ENCODE peak calls at places on chromosomes 12 and 14, in seven cellular contexts. One of them, this sample, is unnamed.

GRCh38 chr12:59677857-59678256 is 82.0 kb downstream of the SLC16A7 start:
- DNase-seq in WTC11: no peak
- DNase-seq in HepG2: no peak
- DNase-seq in A549: no peak
- DNase-seq in GM12878: no peak
- DNase-seq in SK-N-SH: no peak
- DNase-seq in endothelial cell of umbilical vein: no peak
- DNase-seq in this sample: no peak

GRCh38 chr12:71558445-71558844 is 105.2 kb downstream of the ZFC3H1 start:
- DNase-seq in endothelial cell of umbilical vein: no peak
- DNase-seq in HepG2: no peak
- DNase-seq in GM12878: no peak
- DNase-seq in A549: no peak
- DNase-seq in SK-N-SH: peak
- DNase-seq in WTC11: no peak
- DNase-seq in this sample: no peak

GRCh38 chr12:123095074-123095694 is 55.7 kb downstream of the PITPNM2 start:
- DNase-seq in SK-N-SH: no peak
- DNase-seq in HepG2: no peak
- DNase-seq in WTC11: no peak
- DNase-seq in A549: no peak
- DNase-seq in endothelial cell of umbilical vein: no peak
- DNase-seq in GM12878: no peak
- DNase-seq in this sample: no peak

GRCh38 chr14:73759183-73759713 is 45.1 kb upstream of the PNMA1 start:
- DNase-seq in GM12878: no peak
- DNase-seq in HepG2: no peak
- DNase-seq in endothelial cell of umbilical vein: peak
- DNase-seq in WTC11: no peak
- DNase-seq in A549: no peak
- DNase-seq in SK-N-SH: peak
- DNase-seq in this sample: peak

GRCh38 chr14:68065322-68065721 is 245.7 kb downstream of the RAD51B start:
- DNase-seq in HepG2: no peak
- DNase-seq in GM12878: no peak
- DNase-seq in A549: no peak
- DNase-seq in SK-N-SH: no peak
- DNase-seq in WTC11: no peak
- DNase-seq in endothelial cell of umbilical vein: no peak
- DNase-seq in this sample: no peak

GRCh38 chr12:93020225-93020997 is 91.3 kb upstream of the EEA1 start:
- DNase-seq in A549: no peak
- DNase-seq in SK-N-SH: no peak
- DNase-seq in WTC11: no peak
- DNase-seq in GM12878: no peak
- DNase-seq in HepG2: peak
- DNase-seq in endothelial cell of umbilical vein: peak
- DNase-seq in this sample: no peak

GRCh38 chr12:113683566-113683965 is 211.9 kb upstream of the LHX5 start:
- DNase-seq in A549: no peak
- DNase-seq in WTC11: no peak
- DNase-seq in HepG2: no peak
- DNase-seq in endothelial cell of umbilical vein: no peak
- DNase-seq in GM12878: no peak
- DNase-seq in SK-N-SH: no peak
- DNase-seq in this sample: no peak

GRCh38 chr14:100736269-100737180 is 9.8 kb downstream of the DLK1 start:
- DNase-seq in HepG2: no peak
- DNase-seq in SK-N-SH: peak
- DNase-seq in WTC11: no peak
- DNase-seq in GM12878: no peak
- DNase-seq in endothelial cell of umbilical vein: no peak
- DNase-seq in A549: no peak
- DNase-seq in this sample: no peak

GRCh38 chr12:52125499-52125900 is 46.0 kb downstream of the SMIM41 start:
- DNase-seq in WTC11: peak
- DNase-seq in endothelial cell of umbilical vein: no peak
- DNase-seq in SK-N-SH: peak
- DNase-seq in GM12878: no peak
- DNase-seq in HepG2: no peak
- DNase-seq in A549: no peak
- DNase-seq in this sample: no peak

GRCh38 chr12:55875704-55876103 is 33.0 kb upstream of the MMP19 start:
- DNase-seq in WTC11: no peak
- DNase-seq in GM12878: no peak
- DNase-seq in A549: no peak
- DNase-seq in SK-N-SH: no peak
- DNase-seq in endothelial cell of umbilical vein: no peak
- DNase-seq in HepG2: no peak
- DNase-seq in this sample: no peak

GRCh38 chr14:96055753-96056508 is 16.8 kb downstream of the C14orf132 start:
- DNase-seq in WTC11: no peak
- DNase-seq in A549: no peak
- DNase-seq in GM12878: no peak
- DNase-seq in endothelial cell of umbilical vein: no peak
- DNase-seq in HepG2: no peak
- DNase-seq in SK-N-SH: no peak
- DNase-seq in this sample: no peak

GRCh38 chr14:64060648-64061096 is 207.9 kb downstream of the SYNE2 start:
- DNase-seq in A549: peak
- DNase-seq in GM12878: no peak
- DNase-seq in endothelial cell of umbilical vein: peak
- DNase-seq in HepG2: peak
- DNase-seq in SK-N-SH: no peak
- DNase-seq in WTC11: peak
- DNase-seq in this sample: peak

GRCh38 chr14:37787879-37788494 is 192.6 kb downstream of the TTC6 start:
- DNase-seq in GM12878: no peak
- DNase-seq in SK-N-SH: no peak
- DNase-seq in HepG2: peak
- DNase-seq in endothelial cell of umbilical vein: no peak
- DNase-seq in A549: no peak
- DNase-seq in WTC11: no peak
- DNase-seq in this sample: no peak

GRCh38 chr12:106149096-106149784 is 10.5 kb upstream of the NUAK1 start:
- DNase-seq in GM12878: no peak
- DNase-seq in A549: peak
- DNase-seq in SK-N-SH: no peak
- DNase-seq in HepG2: no peak
- DNase-seq in WTC11: no peak
- DNase-seq in endothelial cell of umbilical vein: peak
- DNase-seq in this sample: peak

GRCh38 chr14:99654235-99655000 is 9.5 kb downstream of the HHIPL1 start:
- DNase-seq in WTC11: no peak
- DNase-seq in endothelial cell of umbilical vein: no peak
- DNase-seq in GM12878: no peak
- DNase-seq in A549: peak
- DNase-seq in SK-N-SH: no peak
- DNase-seq in HepG2: no peak
- DNase-seq in this sample: no peak

GRCh38 chr14:98186140-98186539 is 1085.9 kb downstream of the BCL11B start:
- DNase-seq in SK-N-SH: no peak
- DNase-seq in A549: no peak
- DNase-seq in WTC11: no peak
- DNase-seq in HepG2: no peak
- DNase-seq in GM12878: no peak
- DNase-seq in endothelial cell of umbilical vein: no peak
- DNase-seq in this sample: no peak

GRCh38 chr12:79373896-79374499 is 316.8 kb downstream of the PAWR start:
- DNase-seq in SK-N-SH: peak
- DNase-seq in WTC11: peak
- DNase-seq in HepG2: peak
- DNase-seq in GM12878: no peak
- DNase-seq in A549: peak
- DNase-seq in endothelial cell of umbilical vein: peak
- DNase-seq in this sample: peak

GRCh38 chr14:99401196-99401595 is 79.5 kb downstream of the SETD3 start:
- DNase-seq in A549: no peak
- DNase-seq in WTC11: no peak
- DNase-seq in GM12878: no peak
- DNase-seq in SK-N-SH: no peak
- DNase-seq in endothelial cell of umbilical vein: no peak
- DNase-seq in HepG2: no peak
- DNase-seq in this sample: no peak

GRCh38 chr12:79402626-79403025 is 288.1 kb downstream of the PAWR start:
- DNase-seq in GM12878: no peak
- DNase-seq in endothelial cell of umbilical vein: no peak
- DNase-seq in A549: no peak
- DNase-seq in HepG2: no peak
- DNase-seq in SK-N-SH: no peak
- DNase-seq in WTC11: no peak
- DNase-seq in this sample: no peak

DNA sequence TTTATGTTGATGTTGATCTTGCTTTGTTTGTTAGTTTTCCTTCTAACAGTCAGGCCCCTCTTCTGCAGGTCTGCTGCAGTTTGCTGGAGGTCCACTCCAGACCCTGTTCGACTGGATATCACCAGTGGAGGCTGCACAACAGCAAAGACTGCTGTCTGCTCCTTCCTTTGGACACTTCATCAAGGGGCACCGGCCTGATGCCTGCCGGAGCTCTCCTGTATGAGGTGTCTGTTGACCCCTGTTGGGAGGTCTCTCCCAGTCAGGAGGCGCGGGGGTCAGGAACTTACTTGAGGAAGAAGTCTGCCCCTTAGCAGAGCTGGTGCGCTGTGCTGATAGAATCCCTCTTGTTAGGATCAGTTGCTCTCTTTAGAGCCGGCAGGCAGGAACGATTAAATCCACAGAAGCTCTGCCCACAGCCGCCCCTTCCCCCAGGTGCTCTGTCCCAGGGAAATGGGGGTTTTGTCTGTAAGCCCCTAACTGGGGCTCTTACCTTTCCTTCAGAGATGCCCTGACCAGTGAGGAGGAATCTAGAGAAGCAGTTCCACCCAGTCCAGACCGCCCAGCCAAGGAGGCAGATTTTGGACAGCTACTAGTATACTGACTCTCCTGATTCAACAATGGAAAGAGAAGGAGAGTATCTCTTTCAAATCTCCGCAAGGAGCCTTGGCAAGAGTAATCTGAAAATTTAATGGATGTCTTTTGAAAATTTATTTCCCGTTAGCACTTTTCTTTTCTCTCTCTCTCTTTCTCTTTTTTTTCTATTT is 25.2 kb downstream of the MIA2 start:
- DNase-seq in SK-N-SH: no peak
- DNase-seq in WTC11: no peak
- DNase-seq in HepG2: no peak
- DNase-seq in endothelial cell of umbilical vein: no peak
- DNase-seq in GM12878: no peak
- DNase-seq in A549: no peak
- DNase-seq in this sample: no peak
- TF ChIP-seq MAX in SK-N-SH: no peak
- TF ChIP-seq MAX in WTC11: no peak
- TF ChIP-seq MAX in HepG2: no peak
- TF ChIP-seq MAX in endothelial cell of umbilical vein: no peak
- TF ChIP-seq MAX in GM12878: no peak
- TF ChIP-seq MAX in A549: no peak
- TF ChIP-seq MAX in this sample: no peak

GRCh38 chr12:78101946-78102635 is 271.4 kb downstream of the NAV3 start:
- DNase-seq in HepG2: no peak
- DNase-seq in WTC11: peak
- DNase-seq in GM12878: no peak
- DNase-seq in A549: no peak
- DNase-seq in SK-N-SH: no peak
- DNase-seq in endothelial cell of umbilical vein: no peak
- DNase-seq in this sample: no peak
- TF ChIP-seq CTCF in HepG2: no peak
- TF ChIP-seq CTCF in WTC11: no peak
- TF ChIP-seq CTCF in GM12878: no peak
- TF ChIP-seq CTCF in A549: no peak
- TF ChIP-seq CTCF in SK-N-SH: no peak
- TF ChIP-seq CTCF in endothelial cell of umbilical vein: no peak
- TF ChIP-seq CTCF in this sample: no peak

GRCh38 chr12:48005750-48006021 is 1.4 kb upstream of the COL2A1 start:
- DNase-seq in SK-N-SH: no peak
- DNase-seq in endothelial cell of umbilical vein: no peak
- DNase-seq in HepG2: no peak
- DNase-seq in GM12878: no peak
- DNase-seq in WTC11: no peak
- DNase-seq in A549: no peak
- DNase-seq in this sample: no peak

GRCh38 chr12:48002773-48003218 is 1.5 kb downstream of the COL2A1 start:
- DNase-seq in HepG2: no peak
- DNase-seq in GM12878: no peak
- DNase-seq in WTC11: peak
- DNase-seq in SK-N-SH: peak
- DNase-seq in A549: no peak
- DNase-seq in endothelial cell of umbilical vein: peak
- DNase-seq in this sample: no peak

GRCh38 chr12:48004941-48005749 is 869 bp upstream of the COL2A1 start:
- DNase-seq in SK-N-SH: no peak
- DNase-seq in endothelial cell of umbilical vein: no peak
- DNase-seq in WTC11: peak
- DNase-seq in HepG2: no peak
- DNase-seq in GM12878: no peak
- DNase-seq in A549: no peak
- DNase-seq in this sample: no peak

GRCh38 chr12:48003226-48004038 is 844 bp downstream of the COL2A1 start:
- DNase-seq in A549: peak
- DNase-seq in WTC11: peak
- DNase-seq in endothelial cell of umbilical vein: peak
- DNase-seq in GM12878: no peak
- DNase-seq in HepG2: no peak
- DNase-seq in SK-N-SH: no peak
- DNase-seq in this sample: peak

GRCh38 chr12:48004039-48004940 is at the start of gene COL2A1:
- DNase-seq in endothelial cell of umbilical vein: peak
- DNase-seq in HepG2: no peak
- DNase-seq in A549: peak
- DNase-seq in WTC11: peak
- DNase-seq in SK-N-SH: peak
- DNase-seq in GM12878: no peak
- DNase-seq in this sample: peak
- TF ChIP-seq MAX in endothelial cell of umbilical vein: no peak
- TF ChIP-seq MAX in HepG2: no peak
- TF ChIP-seq MAX in A549: no peak
- TF ChIP-seq MAX in WTC11: peak
- TF ChIP-seq MAX in SK-N-SH: no peak
- TF ChIP-seq MAX in GM12878: no peak
- TF ChIP-seq MAX in this sample: no peak

GRCh38 chr12:63150255-63151060 is 543 bp downstream of the AVPR1A start:
- DNase-seq in GM12878: no peak
- DNase-seq in HepG2: no peak
- DNase-seq in endothelial cell of umbilical vein: no peak
- DNase-seq in SK-N-SH: peak
- DNase-seq in A549: no peak
- DNase-seq in WTC11: peak
- DNase-seq in this sample: no peak

GRCh38 chr12:63154560-63154959 is 3.6 kb upstream of the AVPR1A start:
- DNase-seq in WTC11: no peak
- DNase-seq in A549: no peak
- DNase-seq in HepG2: no peak
- DNase-seq in SK-N-SH: no peak
- DNase-seq in endothelial cell of umbilical vein: no peak
- DNase-seq in GM12878: no peak
- DNase-seq in this sample: no peak

GRCh38 chr12:63151061-63151897 is at the start of gene AVPR1A:
- DNase-seq in endothelial cell of umbilical vein: no peak
- DNase-seq in A549: peak
- DNase-seq in HepG2: no peak
- DNase-seq in WTC11: peak
- DNase-seq in SK-N-SH: peak
- DNase-seq in GM12878: no peak
- DNase-seq in this sample: no peak

GRCh38 chr12:63149884-63150254 is 1.1 kb downstream of the AVPR1A start:
- DNase-seq in WTC11: no peak
- DNase-seq in A549: no peak
- DNase-seq in GM12878: no peak
- DNase-seq in SK-N-SH: peak
- DNase-seq in HepG2: no peak
- DNase-seq in endothelial cell of umbilical vein: no peak
- DNase-seq in this sample: no peak

GRCh38 chr12:63151898-63152700 is 1.1 kb upstream of the AVPR1A start:
- DNase-seq in SK-N-SH: peak
- DNase-seq in endothelial cell of umbilical vein: peak
- DNase-seq in GM12878: no peak
- DNase-seq in WTC11: peak
- DNase-seq in A549: peak
- DNase-seq in HepG2: peak
- DNase-seq in this sample: peak
- TF ChIP-seq CTCF in SK-N-SH: peak
- TF ChIP-seq CTCF in endothelial cell of umbilical vein: peak
- TF ChIP-seq CTCF in GM12878: peak
- TF ChIP-seq CTCF in WTC11: peak
- TF ChIP-seq CTCF in A549: peak
- TF ChIP-seq CTCF in HepG2: peak
- TF ChIP-seq CTCF in this sample: peak